ENCODE peak calls at places on chromosomes 2 and 18, in eight cellular contexts. One of them, this sample, is unnamed.
A peak's percentile ranks its signal among the peaks of the same experiment; 100 is the strongest.

GRCh38 chr2:239689985-239690384 is 289.2 kb upstream of the HDAC4 start:
- DNase-seq in nephron progenitor cell: no peak
- DNase-seq in activated naive CD4-positive, alpha-beta T cell: no peak
- DNase-seq in activated naive CD8-positive, alpha-beta T cell treated with anti-CD3 and anti-CD28 coated beads, Interleukin-2, amount 10 ng/mL, durations not matched to agents 7 days and 5 days: no peak
- DNase-seq in CD14-positive monocyte: no peak
- DNase-seq in stimulated activated CD4-positive, alpha-beta T cell treated with anti-CD3 and anti-CD28 coated beads, Interleukin-12 subunit alpha, Interleukin-12 subunit beta, amount 100 ng/mL, for 48 hours: no peak
- DNase-seq in OCI-LY7: no peak
- DNase-seq in EH: no peak
- DNase-seq in this sample: no peak

GRCh38 chr18:63741769-63742168 is 33.4 kb upstream of the SERPINB7 start:
- DNase-seq in nephron progenitor cell: no peak
- DNase-seq in activated naive CD4-positive, alpha-beta T cell: no peak
- DNase-seq in activated naive CD8-positive, alpha-beta T cell treated with anti-CD3 and anti-CD28 coated beads, Interleukin-2, amount 10 ng/mL, durations not matched to agents 7 days and 5 days: no peak
- DNase-seq in CD14-positive monocyte: no peak
- DNase-seq in stimulated activated CD4-positive, alpha-beta T cell treated with anti-CD3 and anti-CD28 coated beads, Interleukin-12 subunit alpha, Interleukin-12 subunit beta, amount 100 ng/mL, for 48 hours: no peak
- DNase-seq in OCI-LY7: no peak
- DNase-seq in EH: peak; percentile 68
- DNase-seq in this sample: no peak

GRCh38 chr2:133574620-133575019 is 6.4 kb upstream of the NCKAP5 start:
- DNase-seq in nephron progenitor cell: no peak
- DNase-seq in activated naive CD4-positive, alpha-beta T cell: no peak
- DNase-seq in activated naive CD8-positive, alpha-beta T cell treated with anti-CD3 and anti-CD28 coated beads, Interleukin-2, amount 10 ng/mL, durations not matched to agents 7 days and 5 days: no peak
- DNase-seq in CD14-positive monocyte: no peak
- DNase-seq in stimulated activated CD4-positive, alpha-beta T cell treated with anti-CD3 and anti-CD28 coated beads, Interleukin-12 subunit alpha, Interleukin-12 subunit beta, amount 100 ng/mL, for 48 hours: no peak
- DNase-seq in OCI-LY7: no peak
- DNase-seq in EH: no peak
- DNase-seq in this sample: no peak

GRCh38 chr2:33145459-33145858 is 198.7 kb downstream of the LTBP1 start:
- DNase-seq in nephron progenitor cell: no peak
- DNase-seq in activated naive CD4-positive, alpha-beta T cell: no peak
- DNase-seq in activated naive CD8-positive, alpha-beta T cell treated with anti-CD3 and anti-CD28 coated beads, Interleukin-2, amount 10 ng/mL, durations not matched to agents 7 days and 5 days: no peak
- DNase-seq in CD14-positive monocyte: no peak
- DNase-seq in stimulated activated CD4-positive, alpha-beta T cell treated with anti-CD3 and anti-CD28 coated beads, Interleukin-12 subunit alpha, Interleukin-12 subunit beta, amount 100 ng/mL, for 48 hours: no peak
- DNase-seq in OCI-LY7: no peak
- DNase-seq in EH: peak; percentile 60
- DNase-seq in this sample: no peak

GRCh38 chr2:179265082-179265575 is 497 bp upstream of the SESTD1 start:
- DNase-seq in nephron progenitor cell: no peak
- DNase-seq in activated naive CD4-positive, alpha-beta T cell: no peak
- DNase-seq in activated naive CD8-positive, alpha-beta T cell treated with anti-CD3 and anti-CD28 coated beads, Interleukin-2, amount 10 ng/mL, durations not matched to agents 7 days and 5 days: no peak
- DNase-seq in CD14-positive monocyte: peak; percentile 46
- DNase-seq in stimulated activated CD4-positive, alpha-beta T cell treated with anti-CD3 and anti-CD28 coated beads, Interleukin-12 subunit alpha, Interleukin-12 subunit beta, amount 100 ng/mL, for 48 hours: no peak
- DNase-seq in OCI-LY7: no peak
- DNase-seq in EH: peak; percentile 73
- DNase-seq in this sample: no peak

GRCh38 chr2:55168221-55169154 is 63.6 kb downstream of the CLHC1 start:
- DNase-seq in nephron progenitor cell: peak; percentile 20
- DNase-seq in activated naive CD4-positive, alpha-beta T cell: no peak
- DNase-seq in activated naive CD8-positive, alpha-beta T cell treated with anti-CD3 and anti-CD28 coated beads, Interleukin-2, amount 10 ng/mL, durations not matched to agents 7 days and 5 days: no peak
- DNase-seq in CD14-positive monocyte: peak; percentile 50
- DNase-seq in stimulated activated CD4-positive, alpha-beta T cell treated with anti-CD3 and anti-CD28 coated beads, Interleukin-12 subunit alpha, Interleukin-12 subunit beta, amount 100 ng/mL, for 48 hours: no peak
- DNase-seq in OCI-LY7: peak; percentile 72
- DNase-seq in EH: peak; percentile 84
- DNase-seq in this sample: no peak

GRCh38 chr18:74252032-74252380 is 39.8 kb downstream of the CYB5A start:
- DNase-seq in nephron progenitor cell: no peak
- DNase-seq in activated naive CD4-positive, alpha-beta T cell: no peak
- DNase-seq in activated naive CD8-positive, alpha-beta T cell treated with anti-CD3 and anti-CD28 coated beads, Interleukin-2, amount 10 ng/mL, durations not matched to agents 7 days and 5 days: no peak
- DNase-seq in CD14-positive monocyte: peak; percentile 68
- DNase-seq in stimulated activated CD4-positive, alpha-beta T cell treated with anti-CD3 and anti-CD28 coated beads, Interleukin-12 subunit alpha, Interleukin-12 subunit beta, amount 100 ng/mL, for 48 hours: peak; percentile 40
- DNase-seq in OCI-LY7: no peak
- DNase-seq in EH: peak; percentile 48
- DNase-seq in this sample: no peak

GRCh38 chr18:77114564-77115391 is 17.8 kb downstream of the MBP start:
- DNase-seq in nephron progenitor cell: no peak
- DNase-seq in activated naive CD4-positive, alpha-beta T cell: peak; percentile 9
- DNase-seq in activated naive CD8-positive, alpha-beta T cell treated with anti-CD3 and anti-CD28 coated beads, Interleukin-2, amount 10 ng/mL, durations not matched to agents 7 days and 5 days: no peak
- DNase-seq in CD14-positive monocyte: peak; percentile 100
- DNase-seq in stimulated activated CD4-positive, alpha-beta T cell treated with anti-CD3 and anti-CD28 coated beads, Interleukin-12 subunit alpha, Interleukin-12 subunit beta, amount 100 ng/mL, for 48 hours: no peak
- DNase-seq in OCI-LY7: no peak
- DNase-seq in EH: peak; percentile 87
- DNase-seq in this sample: peak; percentile 73

GRCh38 chr18:7626922-7627440 is 59.9 kb downstream of the PTPRM start:
- DNase-seq in nephron progenitor cell: no peak
- DNase-seq in activated naive CD4-positive, alpha-beta T cell: no peak
- DNase-seq in activated naive CD8-positive, alpha-beta T cell treated with anti-CD3 and anti-CD28 coated beads, Interleukin-2, amount 10 ng/mL, durations not matched to agents 7 days and 5 days: no peak
- DNase-seq in CD14-positive monocyte: no peak
- DNase-seq in stimulated activated CD4-positive, alpha-beta T cell treated with anti-CD3 and anti-CD28 coated beads, Interleukin-12 subunit alpha, Interleukin-12 subunit beta, amount 100 ng/mL, for 48 hours: no peak
- DNase-seq in OCI-LY7: no peak
- DNase-seq in EH: peak; percentile 90
- DNase-seq in this sample: no peak

GRCh38 chr2:55707751-55708150 is 14.1 kb upstream of the PNPT1 start:
- DNase-seq in nephron progenitor cell: no peak
- DNase-seq in activated naive CD4-positive, alpha-beta T cell: no peak
- DNase-seq in activated naive CD8-positive, alpha-beta T cell treated with anti-CD3 and anti-CD28 coated beads, Interleukin-2, amount 10 ng/mL, durations not matched to agents 7 days and 5 days: no peak
- DNase-seq in CD14-positive monocyte: no peak
- DNase-seq in stimulated activated CD4-positive, alpha-beta T cell treated with anti-CD3 and anti-CD28 coated beads, Interleukin-12 subunit alpha, Interleukin-12 subunit beta, amount 100 ng/mL, for 48 hours: no peak
- DNase-seq in OCI-LY7: no peak
- DNase-seq in EH: no peak
- DNase-seq in this sample: no peak

GRCh38 chr2:160836755-160837154 is 323.5 kb upstream of the TANK start:
- DNase-seq in nephron progenitor cell: no peak
- DNase-seq in activated naive CD4-positive, alpha-beta T cell: no peak
- DNase-seq in activated naive CD8-positive, alpha-beta T cell treated with anti-CD3 and anti-CD28 coated beads, Interleukin-2, amount 10 ng/mL, durations not matched to agents 7 days and 5 days: no peak
- DNase-seq in CD14-positive monocyte: no peak
- DNase-seq in stimulated activated CD4-positive, alpha-beta T cell treated with anti-CD3 and anti-CD28 coated beads, Interleukin-12 subunit alpha, Interleukin-12 subunit beta, amount 100 ng/mL, for 48 hours: no peak
- DNase-seq in OCI-LY7: no peak
- DNase-seq in EH: peak; percentile 97
- DNase-seq in this sample: no peak

GRCh38 chr18:55326134-55326533 is 261.9 kb downstream of the TCF4 start:
- DNase-seq in nephron progenitor cell: no peak
- DNase-seq in activated naive CD4-positive, alpha-beta T cell: no peak
- DNase-seq in activated naive CD8-positive, alpha-beta T cell treated with anti-CD3 and anti-CD28 coated beads, Interleukin-2, amount 10 ng/mL, durations not matched to agents 7 days and 5 days: no peak
- DNase-seq in CD14-positive monocyte: no peak
- DNase-seq in stimulated activated CD4-positive, alpha-beta T cell treated with anti-CD3 and anti-CD28 coated beads, Interleukin-12 subunit alpha, Interleukin-12 subunit beta, amount 100 ng/mL, for 48 hours: no peak
- DNase-seq in OCI-LY7: peak; percentile 27
- DNase-seq in EH: no peak
- DNase-seq in this sample: no peak

GRCh38 chr2:237383991-237384671 is 29.8 kb downstream of the COL6A3 start:
- DNase-seq in nephron progenitor cell: no peak
- DNase-seq in activated naive CD4-positive, alpha-beta T cell: no peak
- DNase-seq in activated naive CD8-positive, alpha-beta T cell treated with anti-CD3 and anti-CD28 coated beads, Interleukin-2, amount 10 ng/mL, durations not matched to agents 7 days and 5 days: no peak
- DNase-seq in CD14-positive monocyte: no peak
- DNase-seq in stimulated activated CD4-positive, alpha-beta T cell treated with anti-CD3 and anti-CD28 coated beads, Interleukin-12 subunit alpha, Interleukin-12 subunit beta, amount 100 ng/mL, for 48 hours: no peak
- DNase-seq in OCI-LY7: no peak
- DNase-seq in EH: peak; percentile 55
- DNase-seq in this sample: no peak

GRCh38 chr2:18749912-18750526 is 160.7 kb upstream of the NT5C1B start:
- DNase-seq in nephron progenitor cell: peak; percentile 65
- DNase-seq in activated naive CD4-positive, alpha-beta T cell: no peak
- DNase-seq in activated naive CD8-positive, alpha-beta T cell treated with anti-CD3 and anti-CD28 coated beads, Interleukin-2, amount 10 ng/mL, durations not matched to agents 7 days and 5 days: no peak
- DNase-seq in CD14-positive monocyte: no peak
- DNase-seq in stimulated activated CD4-positive, alpha-beta T cell treated with anti-CD3 and anti-CD28 coated beads, Interleukin-12 subunit alpha, Interleukin-12 subunit beta, amount 100 ng/mL, for 48 hours: no peak
- DNase-seq in OCI-LY7: peak; percentile 53
- DNase-seq in EH: peak; percentile 68
- DNase-seq in this sample: no peak

GRCh38 chr2:45470531-45470930 is 140.5 kb downstream of the SRBD1 start:
- DNase-seq in nephron progenitor cell: no peak
- DNase-seq in activated naive CD4-positive, alpha-beta T cell: no peak
- DNase-seq in activated naive CD8-positive, alpha-beta T cell treated with anti-CD3 and anti-CD28 coated beads, Interleukin-2, amount 10 ng/mL, durations not matched to agents 7 days and 5 days: no peak
- DNase-seq in CD14-positive monocyte: no peak
- DNase-seq in stimulated activated CD4-positive, alpha-beta T cell treated with anti-CD3 and anti-CD28 coated beads, Interleukin-12 subunit alpha, Interleukin-12 subunit beta, amount 100 ng/mL, for 48 hours: no peak
- DNase-seq in OCI-LY7: no peak
- DNase-seq in EH: peak; percentile 7
- DNase-seq in this sample: no peak

GRCh38 chr2:79855264-79856006 is 342.6 kb downstream of the CTNNA2 start:
- DNase-seq in nephron progenitor cell: no peak
- DNase-seq in activated naive CD4-positive, alpha-beta T cell: no peak
- DNase-seq in activated naive CD8-positive, alpha-beta T cell treated with anti-CD3 and anti-CD28 coated beads, Interleukin-2, amount 10 ng/mL, durations not matched to agents 7 days and 5 days: no peak
- DNase-seq in CD14-positive monocyte: no peak
- DNase-seq in stimulated activated CD4-positive, alpha-beta T cell treated with anti-CD3 and anti-CD28 coated beads, Interleukin-12 subunit alpha, Interleukin-12 subunit beta, amount 100 ng/mL, for 48 hours: no peak
- DNase-seq in OCI-LY7: no peak
- DNase-seq in EH: peak; percentile 13
- DNase-seq in this sample: no peak

GRCh38 chr2:223113161-223113560 is 61.2 kb downstream of the KCNE4 start:
- DNase-seq in nephron progenitor cell: no peak
- DNase-seq in activated naive CD4-positive, alpha-beta T cell: no peak
- DNase-seq in activated naive CD8-positive, alpha-beta T cell treated with anti-CD3 and anti-CD28 coated beads, Interleukin-2, amount 10 ng/mL, durations not matched to agents 7 days and 5 days: no peak
- DNase-seq in CD14-positive monocyte: no peak
- DNase-seq in stimulated activated CD4-positive, alpha-beta T cell treated with anti-CD3 and anti-CD28 coated beads, Interleukin-12 subunit alpha, Interleukin-12 subunit beta, amount 100 ng/mL, for 48 hours: no peak
- DNase-seq in OCI-LY7: no peak
- DNase-seq in EH: peak; percentile 51
- DNase-seq in this sample: no peak

GRCh38 chr2:47798628-47799027 is 15.7 kb downstream of the MSH6 start:
- DNase-seq in nephron progenitor cell: no peak
- DNase-seq in activated naive CD4-positive, alpha-beta T cell: no peak
- DNase-seq in activated naive CD8-positive, alpha-beta T cell treated with anti-CD3 and anti-CD28 coated beads, Interleukin-2, amount 10 ng/mL, durations not matched to agents 7 days and 5 days: no peak
- DNase-seq in CD14-positive monocyte: no peak
- DNase-seq in stimulated activated CD4-positive, alpha-beta T cell treated with anti-CD3 and anti-CD28 coated beads, Interleukin-12 subunit alpha, Interleukin-12 subunit beta, amount 100 ng/mL, for 48 hours: no peak
- DNase-seq in OCI-LY7: no peak
- DNase-seq in EH: no peak
- DNase-seq in this sample: no peak

GRCh38 chr2:212816267-212816666 is 277.7 kb upstream of the ERBB4 start:
- DNase-seq in nephron progenitor cell: no peak
- DNase-seq in activated naive CD4-positive, alpha-beta T cell: no peak
- DNase-seq in activated naive CD8-positive, alpha-beta T cell treated with anti-CD3 and anti-CD28 coated beads, Interleukin-2, amount 10 ng/mL, durations not matched to agents 7 days and 5 days: no peak
- DNase-seq in CD14-positive monocyte: no peak
- DNase-seq in stimulated activated CD4-positive, alpha-beta T cell treated with anti-CD3 and anti-CD28 coated beads, Interleukin-12 subunit alpha, Interleukin-12 subunit beta, amount 100 ng/mL, for 48 hours: no peak
- DNase-seq in OCI-LY7: no peak
- DNase-seq in EH: no peak
- DNase-seq in this sample: no peak

GRCh38 chr2:201709747-201710146 is 11.3 kb upstream of the MPP4 start:
- DNase-seq in nephron progenitor cell: no peak
- DNase-seq in activated naive CD4-positive, alpha-beta T cell: no peak
- DNase-seq in activated naive CD8-positive, alpha-beta T cell treated with anti-CD3 and anti-CD28 coated beads, Interleukin-2, amount 10 ng/mL, durations not matched to agents 7 days and 5 days: no peak
- DNase-seq in CD14-positive monocyte: no peak
- DNase-seq in stimulated activated CD4-positive, alpha-beta T cell treated with anti-CD3 and anti-CD28 coated beads, Interleukin-12 subunit alpha, Interleukin-12 subunit beta, amount 100 ng/mL, for 48 hours: no peak
- DNase-seq in OCI-LY7: no peak
- DNase-seq in EH: no peak
- DNase-seq in this sample: no peak

GRCh38 chr2:239818531-239819011 is 206.6 kb downstream of the NDUFA10 start:
- DNase-seq in nephron progenitor cell: no peak
- DNase-seq in activated naive CD4-positive, alpha-beta T cell: no peak
- DNase-seq in activated naive CD8-positive, alpha-beta T cell treated with anti-CD3 and anti-CD28 coated beads, Interleukin-2, amount 10 ng/mL, durations not matched to agents 7 days and 5 days: no peak
- DNase-seq in CD14-positive monocyte: peak; percentile 26
- DNase-seq in stimulated activated CD4-positive, alpha-beta T cell treated with anti-CD3 and anti-CD28 coated beads, Interleukin-12 subunit alpha, Interleukin-12 subunit beta, amount 100 ng/mL, for 48 hours: no peak
- DNase-seq in OCI-LY7: no peak
- DNase-seq in EH: no peak
- DNase-seq in this sample: peak; percentile 47

GRCh38 chr18:45851196-45851925 is 25.9 kb downstream of the SIGLEC15 start:
- DNase-seq in nephron progenitor cell: no peak
- DNase-seq in activated naive CD4-positive, alpha-beta T cell: no peak
- DNase-seq in activated naive CD8-positive, alpha-beta T cell treated with anti-CD3 and anti-CD28 coated beads, Interleukin-2, amount 10 ng/mL, durations not matched to agents 7 days and 5 days: no peak
- DNase-seq in CD14-positive monocyte: no peak
- DNase-seq in stimulated activated CD4-positive, alpha-beta T cell treated with anti-CD3 and anti-CD28 coated beads, Interleukin-12 subunit alpha, Interleukin-12 subunit beta, amount 100 ng/mL, for 48 hours: no peak
- DNase-seq in OCI-LY7: no peak
- DNase-seq in EH: no peak
- DNase-seq in this sample: no peak

GRCh38 chr2:1835581-1836201 is 91.4 kb upstream of the PXDN start:
- DNase-seq in nephron progenitor cell: no peak
- DNase-seq in activated naive CD4-positive, alpha-beta T cell: no peak
- DNase-seq in activated naive CD8-positive, alpha-beta T cell treated with anti-CD3 and anti-CD28 coated beads, Interleukin-2, amount 10 ng/mL, durations not matched to agents 7 days and 5 days: no peak
- DNase-seq in CD14-positive monocyte: no peak
- DNase-seq in stimulated activated CD4-positive, alpha-beta T cell treated with anti-CD3 and anti-CD28 coated beads, Interleukin-12 subunit alpha, Interleukin-12 subunit beta, amount 100 ng/mL, for 48 hours: no peak
- DNase-seq in OCI-LY7: no peak
- DNase-seq in EH: no peak
- DNase-seq in this sample: no peak

GRCh38 chr2:237670641-237671040 is 43.3 kb downstream of the LRRFIP1 start:
- DNase-seq in nephron progenitor cell: no peak
- DNase-seq in activated naive CD4-positive, alpha-beta T cell: no peak
- DNase-seq in activated naive CD8-positive, alpha-beta T cell treated with anti-CD3 and anti-CD28 coated beads, Interleukin-2, amount 10 ng/mL, durations not matched to agents 7 days and 5 days: no peak
- DNase-seq in CD14-positive monocyte: no peak
- DNase-seq in stimulated activated CD4-positive, alpha-beta T cell treated with anti-CD3 and anti-CD28 coated beads, Interleukin-12 subunit alpha, Interleukin-12 subunit beta, amount 100 ng/mL, for 48 hours: no peak
- DNase-seq in OCI-LY7: no peak
- DNase-seq in EH: no peak
- DNase-seq in this sample: no peak

GRCh38 chr2:207483066-207483465 is 46.7 kb upstream of the CREB1 start:
- DNase-seq in nephron progenitor cell: no peak
- DNase-seq in activated naive CD4-positive, alpha-beta T cell: no peak
- DNase-seq in activated naive CD8-positive, alpha-beta T cell treated with anti-CD3 and anti-CD28 coated beads, Interleukin-2, amount 10 ng/mL, durations not matched to agents 7 days and 5 days: no peak
- DNase-seq in CD14-positive monocyte: no peak
- DNase-seq in stimulated activated CD4-positive, alpha-beta T cell treated with anti-CD3 and anti-CD28 coated beads, Interleukin-12 subunit alpha, Interleukin-12 subunit beta, amount 100 ng/mL, for 48 hours: no peak
- DNase-seq in OCI-LY7: no peak
- DNase-seq in EH: peak; percentile 31
- DNase-seq in this sample: no peak

GRCh38 chr2:7071137-7071536 is 153.9 kb downstream of the RNF144A start:
- DNase-seq in nephron progenitor cell: no peak
- DNase-seq in activated naive CD4-positive, alpha-beta T cell: no peak
- DNase-seq in activated naive CD8-positive, alpha-beta T cell treated with anti-CD3 and anti-CD28 coated beads, Interleukin-2, amount 10 ng/mL, durations not matched to agents 7 days and 5 days: no peak
- DNase-seq in CD14-positive monocyte: no peak
- DNase-seq in stimulated activated CD4-positive, alpha-beta T cell treated with anti-CD3 and anti-CD28 coated beads, Interleukin-12 subunit alpha, Interleukin-12 subunit beta, amount 100 ng/mL, for 48 hours: no peak
- DNase-seq in OCI-LY7: no peak
- DNase-seq in EH: no peak
- DNase-seq in this sample: no peak

GRCh38 chr2:172101008-172101706 is 1.5 kb downstream of the DLX2 start:
- DNase-seq in nephron progenitor cell: no peak
- DNase-seq in activated naive CD4-positive, alpha-beta T cell: no peak
- DNase-seq in activated naive CD8-positive, alpha-beta T cell treated with anti-CD3 and anti-CD28 coated beads, Interleukin-2, amount 10 ng/mL, durations not matched to agents 7 days and 5 days: no peak
- DNase-seq in CD14-positive monocyte: no peak
- DNase-seq in stimulated activated CD4-positive, alpha-beta T cell treated with anti-CD3 and anti-CD28 coated beads, Interleukin-12 subunit alpha, Interleukin-12 subunit beta, amount 100 ng/mL, for 48 hours: no peak
- DNase-seq in OCI-LY7: no peak
- DNase-seq in EH: peak; percentile 59
- DNase-seq in this sample: peak; percentile 64

GRCh38 chr2:231904161-231904611 is 22.0 kb downstream of the NPPC start:
- DNase-seq in nephron progenitor cell: no peak
- DNase-seq in activated naive CD4-positive, alpha-beta T cell: no peak
- DNase-seq in activated naive CD8-positive, alpha-beta T cell treated with anti-CD3 and anti-CD28 coated beads, Interleukin-2, amount 10 ng/mL, durations not matched to agents 7 days and 5 days: peak; percentile 21
- DNase-seq in CD14-positive monocyte: no peak
- DNase-seq in stimulated activated CD4-positive, alpha-beta T cell treated with anti-CD3 and anti-CD28 coated beads, Interleukin-12 subunit alpha, Interleukin-12 subunit beta, amount 100 ng/mL, for 48 hours: no peak
- DNase-seq in OCI-LY7: no peak
- DNase-seq in EH: no peak
- DNase-seq in this sample: no peak

GRCh38 chr18:28045176-28045810 is 131.6 kb downstream of the CDH2 start:
- DNase-seq in nephron progenitor cell: no peak
- DNase-seq in activated naive CD4-positive, alpha-beta T cell: no peak
- DNase-seq in activated naive CD8-positive, alpha-beta T cell treated with anti-CD3 and anti-CD28 coated beads, Interleukin-2, amount 10 ng/mL, durations not matched to agents 7 days and 5 days: no peak
- DNase-seq in CD14-positive monocyte: no peak
- DNase-seq in stimulated activated CD4-positive, alpha-beta T cell treated with anti-CD3 and anti-CD28 coated beads, Interleukin-12 subunit alpha, Interleukin-12 subunit beta, amount 100 ng/mL, for 48 hours: no peak
- DNase-seq in OCI-LY7: no peak
- DNase-seq in EH: peak; percentile 70
- DNase-seq in this sample: no peak